ENCODE peak calls at places on chromosomes 13 and 19, in ten cellular contexts. U, M, C, F, T, X, Y, K, I and O are unnamed samples.

GRCh38 chr19:27776020-27776419 is 1436.9 kb downstream of the UQCRFS1 start:
- DNase-seq in U (peak; percentile 37), M (no peak), C (no peak), F (no peak), T (no peak), X (no peak), Y (peak; percentile 23), K (no peak), I (peak; percentile 82), O (no peak)

GRCh38 chr19:45172611-45173208 is 5.3 kb downstream of the TRAPPC6A start:
- DNase-seq in U (no peak), M (no peak), C (no peak), F (no peak), T (no peak), X (no peak), Y (no peak), K (no peak), I (no peak), O (no peak)

GRCh38 chr19:35935911-35936737 is at the start of gene LRFN3:
- DNase-seq in U (peak; percentile 68), M (peak; percentile 53), C (peak; percentile 87), F (peak; percentile 87), T (peak; percentile 72), X (peak; percentile 88), Y (peak; percentile 68), K (peak; percentile 84), I (peak; percentile 59), O (peak; percentile 16)

GRCh38 chr13:48156466-48156865 is 61.6 kb upstream of the MED4 start:
- DNase-seq in U (peak; percentile 27), M (peak; percentile 84), C (no peak), F (peak; percentile 89), T (no peak), X (no peak), Y (no peak), K (no peak), I (no peak), O (no peak)

GRCh38 chr19:44741841-44742352 is 6.6 kb upstream of the BCL3 start:
- DNase-seq in U (no peak), M (no peak), C (peak; percentile 99), F (peak; percentile 94), T (peak; percentile 99), X (peak; percentile 78), Y (peak; percentile 100), K (peak; percentile 100), I (peak; percentile 100), O (peak; percentile 99)

GRCh38 chr13:113647351-113648217 is 10.4 kb downstream of the ATP4B start:
- DNase-seq in U (no peak), M (no peak), C (peak; percentile 95), F (peak; percentile 88), T (peak; percentile 94), X (peak; percentile 92), Y (peak; percentile 54), K (peak; percentile 97), I (peak; percentile 18), O (no peak)

GRCh38 chr13:112903071-112903577 is 65.9 kb upstream of the MCF2L start:
- DNase-seq in U (no peak), M (no peak), C (peak; percentile 28), F (peak; percentile 51), T (peak; percentile 38), X (no peak), Y (no peak), K (no peak), I (no peak), O (no peak)

GRCh38 chr19:32818536-32818935 is 51.0 kb downstream of the SLC7A9 start:
- DNase-seq in U (no peak), M (no peak), C (no peak), F (no peak), T (no peak), X (no peak), Y (no peak), K (no peak), I (no peak), O (no peak)

GRCh38 chr19:14890616-14891379 is 4.9 kb upstream of the OR7A17 start:
- DNase-seq in U (no peak), M (no peak), C (peak; percentile 62), F (no peak), T (no peak), X (no peak), Y (no peak), K (no peak), I (no peak), O (no peak)

GRCh38 chr19:13297023-13297422 is 146.8 kb downstream of the IER2 start:
- DNase-seq in U (no peak), M (no peak), C (no peak), F (no peak), T (no peak), X (no peak), Y (no peak), K (no peak), I (peak; percentile 4), O (no peak)

GRCh38 chr19:13300421-13301030 is 150.3 kb downstream of the IER2 start:
- DNase-seq in U (no peak), M (no peak), C (no peak), F (no peak), T (no peak), X (no peak), Y (no peak), K (no peak), I (no peak), O (no peak)

GRCh38 chr19:13298565-13299481 is 148.6 kb downstream of the IER2 start:
- DNase-seq in U (no peak), M (no peak), C (no peak), F (no peak), T (no peak), X (no peak), Y (no peak), K (no peak), I (no peak), O (no peak)

GRCh38 chr19:13301627-13302334 is 151.6 kb downstream of the IER2 start:
- DNase-seq in U (no peak), M (no peak), C (no peak), F (no peak), T (no peak), X (no peak), Y (no peak), K (no peak), I (no peak), O (no peak)

DNA sequence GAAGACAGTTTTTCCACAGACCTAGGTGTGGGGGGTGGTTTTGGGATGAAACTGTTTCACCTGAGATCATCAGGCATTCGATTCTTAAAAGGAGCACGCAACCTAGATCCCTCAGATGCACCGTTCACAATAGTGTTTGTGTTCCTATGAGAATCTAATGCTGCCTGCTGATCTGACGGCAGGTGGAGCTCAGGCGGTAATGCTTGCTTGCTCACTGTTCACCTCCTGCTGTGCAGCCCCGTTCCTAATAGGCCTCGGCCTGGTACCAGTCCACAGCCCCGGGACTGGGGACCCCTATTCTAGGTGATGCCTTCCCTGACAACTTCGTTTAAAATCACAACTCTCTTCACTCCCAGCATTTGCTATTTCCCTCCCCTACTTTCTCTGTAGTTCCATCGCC is 149.6 kb downstream of the IER2 start:
- DNase-seq in U (no peak), M (no peak), C (no peak), F (no peak), T (no peak), X (no peak), Y (no peak), K (no peak), I (no peak), O (no peak)
- TF ChIP-seq CTCF in U (no peak), M (no peak), C (no peak), F (no peak), T (no peak), X (no peak), Y (no peak), K (no peak), I (no peak), O (no peak)

GRCh38 chr19:57282011-57282636 is 1.8 kb downstream of the ZNF460 start:
- DNase-seq in U (no peak), M (no peak), C (no peak), F (no peak), T (no peak), X (no peak), Y (no peak), K (no peak), I (no peak), O (no peak)
- H3K4me3 ChIP-seq in U (peak overlapping the region; percentile 88), M (no peak overlapping the region), C (no peak overlapping the region), F (no peak overlapping the region), T (no peak overlapping the region), X (no peak overlapping the region), Y (peak overlapping the region; percentile 97), K (peak overlapping the region; percentile 70), I (peak overlapping the region; percentile 21), O (peak overlapping the region; percentile 95)

DNA sequence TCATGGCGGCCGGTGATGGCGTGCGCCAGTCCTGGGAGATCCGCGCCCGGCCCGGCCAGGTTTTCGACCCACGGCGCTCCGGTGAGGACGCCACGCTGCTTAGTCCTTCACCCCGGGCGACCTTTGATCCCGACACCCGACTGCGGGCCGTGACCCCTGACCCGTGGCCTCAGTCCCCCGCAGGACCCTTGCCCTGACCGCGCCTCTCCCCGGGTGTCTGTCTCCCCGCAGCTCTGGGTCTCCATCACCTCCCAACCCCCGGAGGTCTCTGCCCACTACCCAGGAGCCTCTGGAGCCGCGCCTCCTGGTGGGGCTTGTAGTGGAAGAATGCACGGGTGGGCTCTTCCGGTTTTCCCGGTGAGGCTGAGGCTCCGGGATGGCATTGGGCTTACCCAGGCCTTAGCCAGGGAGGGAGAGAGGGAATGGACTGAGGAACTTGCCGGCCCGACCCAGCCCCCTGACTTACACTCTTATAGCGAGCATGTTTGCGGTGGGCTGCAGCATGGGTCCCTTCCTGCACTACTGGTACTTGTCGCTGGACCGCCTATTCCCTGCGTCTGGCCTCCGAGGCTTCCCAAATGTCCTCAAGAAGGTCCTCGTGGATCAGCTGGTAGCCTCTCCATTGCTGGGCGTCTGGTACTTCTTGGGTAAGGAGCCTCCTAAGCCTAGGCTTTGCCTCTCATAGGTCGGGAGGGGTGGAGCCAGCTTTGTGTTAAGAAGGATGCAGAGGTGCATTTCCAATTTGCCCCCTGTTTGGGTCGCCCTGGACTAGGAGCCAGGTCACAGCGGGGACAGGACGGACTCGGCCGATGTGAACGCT is 580 bp downstream of the MPV17L2 start:
- DNase-seq in U (peak; percentile 23), M (no peak), C (peak; percentile 79), F (peak; percentile 83), T (peak; percentile 60), X (no peak), Y (no peak), K (peak; percentile 76), I (peak; percentile 8), O (no peak)
- TF ChIP-seq CTCF in U (peak; percentile 29), M (no peak), C (no peak), F (no peak), T (no peak), X (no peak), Y (no peak), K (no peak), I (no peak), O (no peak)

DNA sequence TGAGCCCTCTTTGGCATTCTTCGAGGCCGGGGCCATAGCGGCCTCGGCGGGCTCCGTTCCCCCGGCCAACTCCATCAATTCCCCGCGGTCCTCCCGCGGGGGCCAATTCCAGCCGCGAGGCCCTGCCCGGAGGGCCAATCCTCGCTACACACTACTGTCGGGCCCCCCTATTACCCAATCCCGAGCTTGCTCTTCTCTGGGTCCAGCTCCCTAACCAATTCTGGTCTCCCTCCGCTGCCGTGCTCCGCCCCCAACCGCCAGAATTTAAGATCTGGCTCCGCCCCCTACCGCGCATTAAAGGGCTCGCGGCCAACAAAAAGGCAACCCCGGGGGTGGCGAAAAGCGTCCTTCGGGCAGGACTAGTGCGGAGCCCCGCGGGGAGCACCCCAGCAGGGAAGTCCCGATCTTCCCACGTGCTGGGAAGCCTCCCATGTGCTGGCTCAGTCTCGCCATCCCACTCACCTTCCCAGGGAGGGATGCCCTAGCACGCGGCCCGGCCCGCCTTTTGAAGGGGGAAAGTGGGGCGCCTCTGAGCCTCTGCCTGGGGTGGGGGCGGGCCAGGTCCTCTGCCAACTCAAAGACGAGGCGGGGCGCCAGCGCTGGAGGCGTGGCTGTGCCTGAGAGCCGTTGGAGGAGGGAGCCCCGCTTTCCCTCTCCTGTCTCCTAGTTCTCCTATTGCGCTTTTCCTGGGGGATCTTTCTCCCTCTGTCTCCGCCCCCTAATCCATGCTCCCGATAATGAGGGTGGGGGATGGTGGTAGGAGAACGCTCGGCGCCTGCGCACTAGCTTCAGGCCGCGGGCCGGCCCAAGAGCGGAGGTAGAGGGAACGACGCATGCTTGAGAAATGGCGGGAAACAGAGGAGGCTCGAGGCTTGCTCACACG is 3.5 kb downstream of the LIPE start:
- DNase-seq in U (peak; percentile 97), M (peak; percentile 93), C (peak; percentile 92), F (peak; percentile 96), T (peak; percentile 82), X (peak; percentile 94), Y (peak; percentile 95), K (peak; percentile 76), I (peak; percentile 88), O (peak; percentile 52)
- H3K4me3 ChIP-seq in U (peak overlapping the region; percentile 74), M (peak overlapping the region; percentile 78), C (peak overlapping the region; percentile 64), F (peak overlapping the region; percentile 46), T (peak overlapping the region; percentile 46), X (peak overlapping the region; percentile 72), Y (peak overlapping the region; percentile 68), K (peak overlapping the region; percentile 54), I (peak overlapping the region; percentile 62), O (peak overlapping the region; percentile 44)